ENCODE peak calls at places on chromosome 17, in eight cellular contexts. One of them, this sample, is unnamed.

GRCh38 chr17:28948342-28948741 is 3.0 kb downstream of the PHF12 start:
- DNase-seq in neural progenitor cell: no peak
- DNase-seq in adrenal gland: no peak
- DNase-seq in body of pancreas: no peak
- DNase-seq in cardiac muscle cell: no peak
- DNase-seq in OCI-LY7: no peak
- DNase-seq in HL-60: no peak
- DNase-seq in H1: no peak
- DNase-seq in this sample: no peak

GRCh38 chr17:6701719-6702118 is 11.4 kb downstream of the SLC13A5 start:
- DNase-seq in neural progenitor cell: peak
- DNase-seq in adrenal gland: no peak
- DNase-seq in body of pancreas: no peak
- DNase-seq in cardiac muscle cell: peak
- DNase-seq in OCI-LY7: peak
- DNase-seq in HL-60: no peak
- DNase-seq in H1: peak
- DNase-seq in this sample: no peak

GRCh38 chr17:66351053-66351452 is 48.6 kb downstream of the PRKCA start:
- DNase-seq in neural progenitor cell: no peak
- DNase-seq in adrenal gland: peak
- DNase-seq in body of pancreas: peak
- DNase-seq in cardiac muscle cell: no peak
- DNase-seq in OCI-LY7: no peak
- DNase-seq in HL-60: no peak
- DNase-seq in H1: no peak
- DNase-seq in this sample: no peak

GRCh38 chr17:78013683-78014467 is 55.4 kb downstream of the TNRC6C start:
- DNase-seq in neural progenitor cell: peak
- DNase-seq in adrenal gland: peak
- DNase-seq in body of pancreas: peak
- DNase-seq in cardiac muscle cell: peak
- DNase-seq in OCI-LY7: peak
- DNase-seq in HL-60: no peak
- DNase-seq in H1: peak
- DNase-seq in this sample: peak

GRCh38 chr17:1001640-1002411 is 4.9 kb downstream of the TIMM22 start:
- DNase-seq in neural progenitor cell: no peak
- DNase-seq in adrenal gland: peak
- DNase-seq in body of pancreas: no peak
- DNase-seq in cardiac muscle cell: no peak
- DNase-seq in OCI-LY7: no peak
- DNase-seq in HL-60: no peak
- DNase-seq in H1: no peak
- DNase-seq in this sample: peak

GRCh38 chr17:81926451-81927144 is 937 bp downstream of the MAFG start:
- DNase-seq in neural progenitor cell: peak
- DNase-seq in adrenal gland: peak
- DNase-seq in body of pancreas: peak
- DNase-seq in cardiac muscle cell: peak
- DNase-seq in OCI-LY7: peak
- DNase-seq in HL-60: peak
- DNase-seq in H1: no peak
- DNase-seq in this sample: peak

GRCh38 chr17:75891022-75891604 is 5.6 kb downstream of the TRIM65 start:
- DNase-seq in neural progenitor cell: peak
- DNase-seq in adrenal gland: no peak
- DNase-seq in body of pancreas: no peak
- DNase-seq in cardiac muscle cell: no peak
- DNase-seq in OCI-LY7: no peak
- DNase-seq in HL-60: no peak
- DNase-seq in H1: no peak
- DNase-seq in this sample: no peak

GRCh38 chr17:63423963-63424362 is 22.1 kb downstream of the CYB561 start:
- DNase-seq in neural progenitor cell: no peak
- DNase-seq in adrenal gland: peak
- DNase-seq in body of pancreas: no peak
- DNase-seq in cardiac muscle cell: no peak
- DNase-seq in OCI-LY7: no peak
- DNase-seq in HL-60: no peak
- DNase-seq in H1: no peak
- DNase-seq in this sample: no peak

GRCh38 chr17:47204722-47205418 is 4.3 kb upstream of the MYL4 start:
- DNase-seq in neural progenitor cell: no peak
- DNase-seq in adrenal gland: no peak
- DNase-seq in body of pancreas: no peak
- DNase-seq in cardiac muscle cell: no peak
- DNase-seq in OCI-LY7: peak
- DNase-seq in HL-60: no peak
- DNase-seq in H1: no peak
- DNase-seq in this sample: peak

GRCh38 chr17:2238432-2239169 is 65.0 kb downstream of the SMG6 start:
- DNase-seq in neural progenitor cell: no peak
- DNase-seq in adrenal gland: no peak
- DNase-seq in body of pancreas: no peak
- DNase-seq in cardiac muscle cell: peak
- DNase-seq in OCI-LY7: peak
- DNase-seq in HL-60: no peak
- DNase-seq in H1: no peak
- DNase-seq in this sample: no peak

GRCh38 chr17:64066709-64067108 is 46.3 kb upstream of the ICAM2 start:
- DNase-seq in neural progenitor cell: no peak
- DNase-seq in adrenal gland: no peak
- DNase-seq in body of pancreas: no peak
- DNase-seq in cardiac muscle cell: no peak
- DNase-seq in OCI-LY7: no peak
- DNase-seq in HL-60: no peak
- DNase-seq in H1: no peak
- DNase-seq in this sample: no peak

GRCh38 chr17:37246085-37246484 is 129.7 kb upstream of the C17orf78 start:
- DNase-seq in neural progenitor cell: no peak
- DNase-seq in adrenal gland: no peak
- DNase-seq in body of pancreas: no peak
- DNase-seq in cardiac muscle cell: no peak
- DNase-seq in OCI-LY7: no peak
- DNase-seq in HL-60: no peak
- DNase-seq in H1: no peak
- DNase-seq in this sample: no peak

GRCh38 chr17:491086-492014 is 138.7 kb upstream of the RPH3AL start:
- DNase-seq in neural progenitor cell: peak
- DNase-seq in adrenal gland: peak
- DNase-seq in body of pancreas: peak
- DNase-seq in cardiac muscle cell: peak
- DNase-seq in OCI-LY7: peak
- DNase-seq in HL-60: peak
- DNase-seq in H1: peak
- DNase-seq in this sample: peak

GRCh38 chr17:50541402-50541915 is 5.5 kb upstream of the SPATA20 start:
- DNase-seq in neural progenitor cell: no peak
- DNase-seq in adrenal gland: no peak
- DNase-seq in body of pancreas: no peak
- DNase-seq in cardiac muscle cell: no peak
- DNase-seq in OCI-LY7: no peak
- DNase-seq in HL-60: no peak
- DNase-seq in H1: no peak
- DNase-seq in this sample: no peak

GRCh38 chr17:80822700-80823410 is 168.8 kb upstream of the CHMP6 start:
- DNase-seq in neural progenitor cell: no peak
- DNase-seq in adrenal gland: no peak
- DNase-seq in body of pancreas: no peak
- DNase-seq in cardiac muscle cell: no peak
- DNase-seq in OCI-LY7: no peak
- DNase-seq in HL-60: peak
- DNase-seq in H1: no peak
- DNase-seq in this sample: no peak

GRCh38 chr17:35612924-35613521 is 25.9 kb downstream of the AP2B1 start:
- DNase-seq in neural progenitor cell: peak
- DNase-seq in adrenal gland: peak
- DNase-seq in body of pancreas: peak
- DNase-seq in cardiac muscle cell: peak
- DNase-seq in OCI-LY7: peak
- DNase-seq in HL-60: no peak
- DNase-seq in H1: peak
- DNase-seq in this sample: peak

GRCh38 chr17:42477173-42477572 is 18.5 kb downstream of the ATP6V0A1 start:
- DNase-seq in neural progenitor cell: no peak
- DNase-seq in adrenal gland: no peak
- DNase-seq in body of pancreas: no peak
- DNase-seq in cardiac muscle cell: no peak
- DNase-seq in OCI-LY7: no peak
- DNase-seq in HL-60: no peak
- DNase-seq in H1: no peak
- DNase-seq in this sample: no peak

GRCh38 chr17:68101992-68102758 is 66.6 kb downstream of the KPNA2 start:
- DNase-seq in neural progenitor cell: peak
- DNase-seq in adrenal gland: peak
- DNase-seq in body of pancreas: peak
- DNase-seq in cardiac muscle cell: peak
- DNase-seq in OCI-LY7: peak
- DNase-seq in HL-60: no peak
- DNase-seq in H1: no peak
- DNase-seq in this sample: no peak

GRCh38 chr17:75619506-75620431 is 13.5 kb upstream of the SMIM5 start:
- DNase-seq in neural progenitor cell: peak
- DNase-seq in adrenal gland: no peak
- DNase-seq in body of pancreas: peak
- DNase-seq in cardiac muscle cell: peak
- DNase-seq in OCI-LY7: peak
- DNase-seq in HL-60: no peak
- DNase-seq in H1: peak
- DNase-seq in this sample: peak

GRCh38 chr17:39623356-39623950 is 3.3 kb upstream of the PPP1R1B start:
- DNase-seq in neural progenitor cell: peak
- DNase-seq in adrenal gland: peak
- DNase-seq in body of pancreas: peak
- DNase-seq in cardiac muscle cell: peak
- DNase-seq in OCI-LY7: peak
- DNase-seq in HL-60: no peak
- DNase-seq in H1: peak
- DNase-seq in this sample: peak

GRCh38 chr17:32946375-32947135 is 18.6 kb downstream of the TMEM98 start:
- DNase-seq in neural progenitor cell: no peak
- DNase-seq in adrenal gland: no peak
- DNase-seq in body of pancreas: no peak
- DNase-seq in cardiac muscle cell: no peak
- DNase-seq in OCI-LY7: no peak
- DNase-seq in HL-60: no peak
- DNase-seq in H1: no peak
- DNase-seq in this sample: no peak

GRCh38 chr17:41439375-41439774 is 1.4 kb downstream of the KRT38 start:
- DNase-seq in neural progenitor cell: no peak
- DNase-seq in adrenal gland: no peak
- DNase-seq in body of pancreas: no peak
- DNase-seq in cardiac muscle cell: no peak
- DNase-seq in OCI-LY7: no peak
- DNase-seq in HL-60: no peak
- DNase-seq in H1: no peak
- DNase-seq in this sample: peak

GRCh38 chr17:8986295-8986694 is 20.8 kb upstream of the PIK3R5 start:
- DNase-seq in neural progenitor cell: no peak
- DNase-seq in adrenal gland: no peak
- DNase-seq in body of pancreas: no peak
- DNase-seq in cardiac muscle cell: no peak
- DNase-seq in OCI-LY7: peak
- DNase-seq in HL-60: no peak
- DNase-seq in H1: no peak
- DNase-seq in this sample: no peak
- TF ChIP-seq CTCF in neural progenitor cell: no peak
- TF ChIP-seq CTCF in adrenal gland: no peak
- TF ChIP-seq CTCF in body of pancreas: no peak
- TF ChIP-seq CTCF in cardiac muscle cell: peak
- TF ChIP-seq CTCF in OCI-LY7: peak
- TF ChIP-seq CTCF in HL-60: no peak
- TF ChIP-seq CTCF in H1: no peak
- TF ChIP-seq CTCF in this sample: no peak

DNA sequence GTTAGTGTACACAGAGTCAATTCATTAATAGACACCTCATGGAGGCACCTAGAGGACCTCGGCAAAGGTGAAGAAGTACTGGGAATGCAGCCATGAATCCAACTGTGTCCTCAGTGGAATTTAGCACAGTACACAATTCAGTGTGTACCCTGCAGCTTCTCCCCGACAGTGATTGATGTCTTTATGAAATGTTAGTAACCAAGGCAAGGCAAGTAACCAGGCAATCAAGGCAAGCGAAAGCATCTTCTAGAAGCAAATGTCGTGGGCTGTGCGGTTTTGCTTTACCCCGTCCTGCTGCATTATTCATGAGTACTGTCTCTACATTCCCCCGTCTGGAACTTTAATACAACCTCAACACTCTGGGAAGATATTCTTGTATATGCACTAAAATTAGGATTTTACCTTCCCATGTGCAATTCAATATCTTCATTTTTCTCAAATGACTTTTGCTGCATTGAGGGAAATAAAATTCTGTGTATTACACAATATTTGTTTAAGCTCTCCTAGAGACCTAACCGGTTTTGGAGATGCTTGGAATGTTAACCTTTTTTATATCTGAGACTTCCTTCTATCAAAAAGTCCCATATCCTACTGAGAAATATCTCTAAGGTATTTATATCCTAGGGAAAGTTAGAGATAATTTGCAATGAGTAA is 52.1 kb upstream of the ADORA2B start:
- DNase-seq in neural progenitor cell: no peak
- DNase-seq in adrenal gland: no peak
- DNase-seq in body of pancreas: no peak
- DNase-seq in cardiac muscle cell: no peak
- DNase-seq in OCI-LY7: no peak
- DNase-seq in HL-60: no peak
- DNase-seq in H1: no peak
- DNase-seq in this sample: no peak
- H3K4me3 ChIP-seq in neural progenitor cell: no peak
- H3K4me3 ChIP-seq in adrenal gland: no peak
- H3K4me3 ChIP-seq in body of pancreas: no peak
- H3K4me3 ChIP-seq in cardiac muscle cell: no peak
- H3K4me3 ChIP-seq in OCI-LY7: no peak
- H3K4me3 ChIP-seq in HL-60: no peak
- H3K4me3 ChIP-seq in H1: no peak
- H3K4me3 ChIP-seq in this sample: no peak

GRCh38 chr17:13114601-13115024 is 96.8 kb upstream of the ELAC2 start:
- DNase-seq in neural progenitor cell: peak
- DNase-seq in adrenal gland: peak
- DNase-seq in body of pancreas: peak
- DNase-seq in cardiac muscle cell: peak
- DNase-seq in OCI-LY7: peak
- DNase-seq in HL-60: no peak
- DNase-seq in H1: peak
- DNase-seq in this sample: peak
- TF ChIP-seq CTCF in neural progenitor cell: peak
- TF ChIP-seq CTCF in adrenal gland: peak
- TF ChIP-seq CTCF in body of pancreas: peak
- TF ChIP-seq CTCF in cardiac muscle cell: peak
- TF ChIP-seq CTCF in OCI-LY7: peak
- TF ChIP-seq CTCF in HL-60: peak
- TF ChIP-seq CTCF in H1: peak
- TF ChIP-seq CTCF in this sample: peak

GRCh38 chr17:15466131-15466530 is 1.3 kb downstream of the CDRT4 start:
- DNase-seq in neural progenitor cell: no peak
- DNase-seq in adrenal gland: no peak
- DNase-seq in body of pancreas: no peak
- DNase-seq in cardiac muscle cell: no peak
- DNase-seq in OCI-LY7: no peak
- DNase-seq in HL-60: no peak
- DNase-seq in H1: no peak
- DNase-seq in this sample: no peak
- H3K4me3 ChIP-seq in neural progenitor cell: no peak
- H3K4me3 ChIP-seq in adrenal gland: no peak
- H3K4me3 ChIP-seq in body of pancreas: no peak
- H3K4me3 ChIP-seq in cardiac muscle cell: no peak
- H3K4me3 ChIP-seq in OCI-LY7: no peak
- H3K4me3 ChIP-seq in HL-60: no peak
- H3K4me3 ChIP-seq in H1: no peak
- H3K4me3 ChIP-seq in this sample: no peak

This sample was measured in AG10803.